ENCODE peak calls at places on chromosome 1, in five cellular contexts. J is endodermal cell, T is epithelial cell of esophagus, N is GM20000, M is heart right ventricle. H is an unnamed sample.

GRCh38 chr1:151825811-151826660 is 5.6 kb downstream of the RORC start:
- DNase-seq in J (peak; percentile 68), T (no peak), N (no peak), M (no peak), H (no peak)

GRCh38 chr1:89179343-89179742 is 3.5 kb upstream of the GBP7 start:
- DNase-seq in J (no peak), T (no peak), N (no peak), M (no peak), H (no peak)

GRCh38 chr1:246462986-246463385 is 44.1 kb downstream of the SMYD3 start:
- DNase-seq in J (no peak), T (no peak), N (no peak), M (no peak), H (no peak)

GRCh38 chr1:47189844-47190562 is at the start of gene PDZK1IP1:
- DNase-seq in J (peak; percentile 76), T (peak; percentile 97), N (no peak), M (peak; percentile 54), H (peak; percentile 99)

GRCh38 chr1:31705080-31705866 is 1.5 kb upstream of the COL16A1 start:
- DNase-seq in J (peak; percentile 88), T (peak; percentile 58), N (peak; percentile 80), M (peak; percentile 25), H (peak; percentile 66)

GRCh38 chr1:39333296-39333695 is 128.8 kb downstream of the MACF1 start:
- DNase-seq in J (no peak), T (peak; percentile 36), N (no peak), M (no peak), H (peak; percentile 24)

GRCh38 chr1:229150518-229150917 is 120.4 kb upstream of the RAB4A start:
- DNase-seq in J (no peak), T (no peak), N (no peak), M (no peak), H (no peak)

GRCh38 chr1:24103879-24104278 is 8.1 kb downstream of the MYOM3 start:
- DNase-seq in J (no peak), T (no peak), N (no peak), M (no peak), H (no peak)

GRCh38 chr1:180358649-180359048 is 128.6 kb downstream of the LHX4 start:
- DNase-seq in J (no peak), T (no peak), N (no peak), M (peak; percentile 12), H (no peak)

GRCh38 chr1:24254783-24255182 is 64.4 kb upstream of the GRHL3 start:
- DNase-seq in J (peak; percentile 60), T (no peak), N (no peak), M (no peak), H (no peak)

GRCh38 chr1:97243973-97244560 is 522.5 kb downstream of the PTBP2 start:
- DNase-seq in J (no peak), T (peak; percentile 47), N (peak; percentile 8), M (no peak), H (peak; percentile 35)

GRCh38 chr1:182588460-182589396 is at the start of gene RNASEL:
- DNase-seq in J (peak; percentile 89), T (peak; percentile 79), N (peak; percentile 56), M (peak; percentile 71), H (peak; percentile 85)

GRCh38 chr1:8019229-8019620 is 6.9 kb downstream of the ERRFI1 start:
- DNase-seq in J (no peak), T (no peak), N (no peak), M (no peak), H (no peak)

GRCh38 chr1:50110084-50110615 is 1.4 kb downstream of the ELAVL4 start:
- DNase-seq in J (no peak), T (no peak), N (no peak), M (no peak), H (no peak)

GRCh38 chr1:204672482-204673216 is 12.9 kb downstream of the LRRN2 start:
- DNase-seq in J (no peak), T (no peak), N (no peak), M (no peak), H (no peak)

GRCh38 chr1:66343569-66344325 is 190.2 kb upstream of the SGIP1 start:
- DNase-seq in J (no peak), T (no peak), N (no peak), M (no peak), H (peak; percentile 46)
- TF ChIP-seq CTCF in J (no peak), T (no peak), N (no peak), M (no peak), H (no peak)

GRCh38 chr1:9792156-9793042 is 31.4 kb downstream of the CLSTN1 start:
- DNase-seq in J (peak; percentile 87), T (peak; percentile 32), N (no peak), M (no peak), H (peak; percentile 42)
- TF ChIP-seq CTCF in J (peak; percentile 49), T (peak; percentile 21), N (no peak), M (no peak), H (no peak)

DNA sequence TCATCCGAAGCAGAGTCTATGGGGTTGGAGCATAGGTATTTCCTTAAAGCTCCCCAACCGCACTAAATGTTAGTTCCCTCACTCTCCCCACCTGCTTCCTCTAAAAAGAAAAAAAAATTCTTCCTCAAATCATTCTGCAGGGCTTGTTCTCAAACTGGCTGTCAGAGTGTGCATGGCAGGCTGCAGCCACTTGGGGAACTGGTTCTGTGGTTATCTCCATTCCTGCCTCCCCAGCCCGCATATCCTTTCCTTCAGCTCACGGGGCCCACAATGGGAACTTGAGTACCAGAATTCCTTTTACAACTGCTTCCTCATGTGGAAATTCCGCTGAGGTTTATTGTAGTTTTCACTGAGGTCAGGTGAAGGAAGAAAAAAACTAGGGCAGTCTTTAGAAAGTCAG is 159.2 kb downstream of the PIGK start:
- DNase-seq in J (peak; percentile 82), T (peak; percentile 34), N (no peak), M (no peak), H (no peak)
- TF ChIP-seq CTCF in J (peak; percentile 41), T (peak; percentile 28), N (no peak), M (no peak), H (no peak)

GRCh38 chr1:177922209-177922608 is 47.6 kb downstream of the SEC16B start:
- DNase-seq in J (no peak), T (no peak), N (no peak), M (no peak), H (no peak)
- TF ChIP-seq CTCF in J (peak; percentile 42), T (no peak), N (no peak), M (no peak), H (no peak)

GRCh38 chr1:203361843-203362524 is 11.1 kb upstream of the FMOD start:
- DNase-seq in J (no peak), T (peak; percentile 49), N (no peak), M (no peak), H (peak; percentile 53)

GRCh38 chr1:203362561-203363055 is 11.7 kb upstream of the FMOD start:
- DNase-seq in J (no peak), T (no peak), N (no peak), M (no peak), H (no peak)

GRCh38 chr1:203364806-203365205 is 13.9 kb upstream of the FMOD start:
- DNase-seq in J (no peak), T (no peak), N (no peak), M (no peak), H (no peak)

GRCh38 chr1:203366476-203366875 is 15.6 kb upstream of the FMOD start:
- DNase-seq in J (no peak), T (no peak), N (no peak), M (no peak), H (no peak)

GRCh38 chr1:203364013-203364730 is 13.2 kb upstream of the FMOD start:
- DNase-seq in J (no peak), T (no peak), N (no peak), M (no peak), H (no peak)
- TF ChIP-seq CTCF in J (no peak), T (no peak), N (no peak), M (no peak), H (no peak)

GRCh38 chr1:226708967-226709396 is 30.1 kb downstream of the ITPKB start:
- DNase-seq in J (no peak), T (no peak), N (no peak), M (no peak), H (no peak)
- TF ChIP-seq CTCF in J (peak; percentile 31), T (no peak), N (no peak), M (no peak), H (no peak)

DNA sequence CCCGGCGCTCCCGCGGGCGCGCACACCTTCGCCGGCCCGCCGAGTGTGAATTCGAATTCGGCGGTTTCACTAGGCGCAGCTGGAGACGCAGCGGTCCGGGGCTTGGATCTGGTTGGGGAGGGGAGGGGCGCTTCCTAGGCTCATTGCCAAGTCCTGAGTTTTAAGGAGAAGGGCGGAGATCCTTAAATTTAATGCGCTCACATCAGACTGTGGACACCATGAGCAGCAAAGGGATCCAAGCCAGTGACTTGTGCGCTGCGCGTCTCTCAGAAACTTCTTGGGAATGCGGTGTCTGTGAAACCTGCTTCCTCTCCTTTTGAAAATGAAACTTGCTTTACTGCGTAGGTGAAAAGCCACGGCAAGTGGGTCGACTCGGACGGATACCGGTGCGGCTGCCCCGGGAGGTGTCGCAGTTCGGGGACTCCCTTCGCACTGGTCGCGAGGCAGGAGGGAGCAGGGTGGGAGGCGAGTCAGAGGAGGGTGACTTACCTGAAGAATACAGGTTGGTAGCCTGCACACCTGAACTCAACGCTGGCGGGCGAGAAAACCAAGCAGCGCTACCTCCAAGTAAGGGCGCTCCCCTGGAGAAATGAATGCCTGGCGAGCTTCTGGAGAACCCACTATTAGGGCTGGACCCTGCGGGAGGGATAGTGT is 887 bp downstream of the TENT5C start:
- DNase-seq in J (peak; percentile 77), T (peak; percentile 57), N (peak; percentile 23), M (peak; percentile 39), H (peak; percentile 35)
- TF ChIP-seq CTCF in J (no peak), T (no peak), N (no peak), M (no peak), H (no peak)

GRCh38 chr1:93338426-93338825 is 7.3 kb upstream of the DR1 start:
- DNase-seq in J (no peak), T (peak; percentile 87), N (no peak), M (no peak), H (peak; percentile 85)
- TF ChIP-seq CTCF in J (no peak), T (no peak), N (no peak), M (no peak), H (no peak)

DNA sequence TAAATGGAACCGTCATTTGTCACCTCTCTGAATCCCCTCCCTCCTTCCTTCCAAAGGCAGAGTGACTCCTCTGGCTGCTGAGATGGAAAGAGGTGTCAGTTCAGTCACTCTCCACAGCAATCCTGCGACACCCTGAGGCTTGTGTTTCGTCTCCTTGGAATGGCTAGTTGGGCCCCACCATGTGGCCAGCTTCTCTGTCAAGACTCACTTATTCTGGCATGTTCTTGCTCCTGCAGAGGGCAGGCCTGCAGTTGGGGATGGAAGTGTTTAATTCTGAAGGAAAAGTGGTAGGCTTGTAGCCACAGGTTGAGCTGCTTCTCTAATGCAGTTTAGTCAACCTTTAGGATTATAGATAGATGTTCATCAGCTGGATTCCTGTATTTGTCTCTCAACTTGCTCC is 149.6 kb downstream of the LMO4 start:
- DNase-seq in J (peak; percentile 87), T (peak; percentile 36), N (no peak), M (peak; percentile 19), H (peak; percentile 21)
- TF ChIP-seq CTCF in J (peak; percentile 65), T (peak; percentile 16), N (no peak), M (peak; percentile 25), H (no peak)